ENCODE peak calls at places on chromosomes 13 and 19, in seven cellular contexts. M, Y, N, G, A, O and H are unnamed samples.

GRCh38 chr19:41589371-41589770 is 13.4 kb downstream of the CEACAM21 start:
- DNase-seq in M (no peak), O (no peak), Y (no peak), N (no peak), A (no peak), G (no peak), H (no peak)

GRCh38 chr19:1742989-1743696 is 10.2 kb upstream of the ONECUT3 start:
- DNase-seq in O (no peak), N (no peak), A (no peak), M (no peak), Y (no peak), G (no peak), H (no peak)

GRCh38 chr13:105918842-105919741 is 616.4 kb downstream of the EFNB2 start:
- DNase-seq in M (peak), N (no peak), A (peak), Y (no peak), G (peak), O (no peak), H (no peak)

GRCh38 chr13:89803839-89804238 is 1543.6 kb upstream of the MIR17HG start:
- DNase-seq in M (no peak), O (no peak), N (no peak), G (no peak), Y (no peak), A (no peak), H (no peak)

GRCh38 chr13:113820813-113821651 is 42.8 kb downstream of the GAS6 start:
- DNase-seq in M (peak), O (no peak), G (peak), Y (no peak), A (peak), N (peak), H (peak)

GRCh38 chr19:31749231-31749630 is 400.0 kb upstream of the TSHZ3 start:
- DNase-seq in A (no peak), M (no peak), O (no peak), N (no peak), Y (no peak), G (no peak), H (no peak)

GRCh38 chr19:46578450-46578849 is 22.7 kb upstream of the CALM3 start:
- DNase-seq in M (no peak), G (no peak), O (no peak), Y (no peak), A (no peak), N (no peak), H (no peak)

GRCh38 chr13:29994911-29995601 is 144.6 kb upstream of the UBL3 start:
- DNase-seq in O (no peak), G (no peak), N (peak), M (no peak), Y (no peak), A (no peak), H (no peak)

GRCh38 chr19:13849991-13850909 is 26.7 kb upstream of the NANOS3 start:
- DNase-seq in Y (peak), G (peak), M (peak), N (no peak), O (no peak), A (peak), H (no peak)

GRCh38 chr13:104750377-104750776 is 1684.2 kb upstream of the SLC10A2 start:
- DNase-seq in O (no peak), Y (no peak), M (no peak), G (no peak), N (no peak), A (peak), H (no peak)

GRCh38 chr19:53424968-53425597 is 6.7 kb upstream of the ZNF761 start:
- DNase-seq in Y (peak), N (peak), O (no peak), M (peak), G (peak), A (peak), H (peak)

GRCh38 chr19:40740747-40741146 is 9.5 kb downstream of the ACTMAP start:
- DNase-seq in Y (peak), G (peak), N (peak), M (no peak), A (no peak), O (no peak), H (peak)

GRCh38 chr13:33999830-34000605 is 182.1 kb downstream of the RFC3 start:
- DNase-seq in N (no peak), G (no peak), A (no peak), Y (no peak), O (no peak), M (no peak), H (no peak)

GRCh38 chr19:41879080-41879479 is 2.0 kb downstream of the CD79A start:
- DNase-seq in A (no peak), G (no peak), M (no peak), O (no peak), Y (no peak), N (no peak), H (no peak)

GRCh38 chr19:48696353-48697010 is 711 bp downstream of the FUT2 start:
- DNase-seq in O (no peak), N (no peak), A (no peak), Y (no peak), M (no peak), G (no peak), H (no peak)

GRCh38 chr13:49439609-49440008 is 4.3 kb downstream of the CAB39L start:
- DNase-seq in Y (no peak), N (no peak), O (no peak), G (no peak), A (no peak), M (no peak), H (no peak)

GRCh38 chr19:48913114-48913513 is 13.0 kb downstream of the NUCB1 start:
- DNase-seq in M (peak), A (no peak), Y (no peak), G (no peak), N (no peak), O (no peak), H (no peak)

GRCh38 chr13:102399791-102400618 is 1.8 kb downstream of the FGF14 start:
- DNase-seq in Y (peak), N (no peak), G (no peak), O (no peak), M (no peak), A (no peak), H (no peak)

GRCh38 chr19:33755314-33756020 is 41.2 kb upstream of the KCTD15 start:
- DNase-seq in A (no peak), M (no peak), O (peak), N (no peak), G (no peak), Y (no peak), H (no peak)

GRCh38 chr13:32791545-32792172 is 205.4 kb downstream of the PDS5B start:
- DNase-seq in Y (no peak), A (no peak), G (no peak), N (no peak), M (peak), O (no peak), H (no peak)

GRCh38 chr13:33918199-33918932 is 100.4 kb downstream of the RFC3 start:
- DNase-seq in M (peak), G (peak), Y (no peak), O (no peak), N (no peak), A (peak), H (peak)

GRCh38 chr13:112882555-112883024 is 86.4 kb upstream of the MCF2L start:
- DNase-seq in G (no peak), O (no peak), N (no peak), M (no peak), A (no peak), Y (no peak), H (no peak)

GRCh38 chr13:92463134-92463533 is 763.5 kb upstream of the GPC6 start:
- DNase-seq in A (no peak), M (no peak), G (no peak), O (no peak), Y (no peak), N (no peak), H (no peak)

GRCh38 chr13:89695343-89696257 is 1651.9 kb upstream of the MIR17HG start:
- DNase-seq in O (no peak), A (peak), Y (no peak), N (no peak), M (peak), G (no peak), H (peak)

GRCh38 chr19:41235480-41235879 is 16.5 kb downstream of the AXL start:
- DNase-seq in G (no peak), O (no peak), N (no peak), A (no peak), M (no peak), Y (no peak), H (no peak)

GRCh38 chr19:39996218-39996810 is 546 bp upstream of the ZNF546 start:
- DNase-seq in G (peak), N (no peak), O (no peak), Y (no peak), A (peak), M (peak), H (peak)

GRCh38 chr13:49183672-49184315 is 36.3 kb upstream of the MLNR start:
- DNase-seq in O (no peak), M (no peak), A (no peak), Y (no peak), G (peak), N (no peak), H (no peak)

GRCh38 chr13:98809345-98809777 is 56.9 kb upstream of the SLC15A1 start:
- DNase-seq in G (no peak), N (no peak), O (no peak), M (no peak), A (no peak), Y (no peak), H (no peak)

GRCh38 chr13:100490692-100491091 is 97.9 kb downstream of the GGACT start:
- DNase-seq in M (peak), G (no peak), N (no peak), Y (no peak), A (no peak), O (no peak), H (no peak)

GRCh38 chr19:35211545-35212230 is 16.9 kb downstream of the FAM187B start:
- DNase-seq in Y (peak), G (no peak), A (no peak), M (peak), N (peak), O (no peak), H (no peak)
- TF ChIP-seq CTCF in Y (no peak), G (no peak), A (no peak), M (no peak), N (no peak), O (no peak), H (no peak)

GRCh38 chr19:30000862-30001261 is 58.8 kb downstream of the URI1 start:
- DNase-seq in O (no peak), A (no peak), G (no peak), N (no peak), Y (no peak), M (no peak), H (no peak)

GRCh38 chr19:30003862-30004261 is 61.8 kb downstream of the URI1 start:
- DNase-seq in A (no peak), O (no peak), M (no peak), N (no peak), Y (no peak), G (no peak), H (no peak)

GRCh38 chr19:30001301-30001700 is 59.3 kb downstream of the URI1 start:
- DNase-seq in G (no peak), O (no peak), N (no peak), M (peak), Y (no peak), A (no peak), H (no peak)

GRCh38 chr19:29999490-29999889 is 57.5 kb downstream of the URI1 start:
- DNase-seq in O (no peak), A (no peak), N (no peak), G (no peak), M (no peak), Y (no peak), H (no peak)

DNA sequence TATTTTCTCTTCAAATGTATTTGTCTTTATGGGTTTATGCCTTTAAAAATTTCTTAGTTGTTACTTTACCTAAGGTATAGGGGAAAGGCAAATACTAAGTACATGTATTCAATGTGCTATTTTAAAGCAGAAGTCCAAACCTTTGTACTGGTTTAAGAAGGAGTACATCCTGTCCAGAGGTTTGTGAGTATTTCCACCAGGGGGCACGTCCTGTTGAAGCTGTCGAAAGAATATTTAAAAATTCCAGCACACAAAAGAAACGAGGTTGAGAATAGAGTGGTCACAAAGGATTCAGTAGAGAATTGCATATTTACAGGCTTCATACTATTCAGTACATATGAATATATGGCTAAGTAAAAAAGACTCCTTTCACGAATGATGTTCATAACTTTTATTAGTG is 59.8 kb downstream of the URI1 start:
- DNase-seq in M (peak), O (no peak), Y (no peak), N (no peak), A (peak), G (no peak), H (no peak)
- TF ChIP-seq CTCF in M (no peak), O (peak), Y (no peak), N (no peak), A (peak), G (peak), H (no peak)

GRCh38 chr19:52234406-52234805 is 35.0 kb upstream of the ZNF766 start:
- DNase-seq in Y (no peak), G (no peak), O (no peak), A (no peak), M (no peak), N (no peak), H (no peak)
- TF ChIP-seq CTCF in Y (no peak), G (no peak), O (no peak), A (no peak), M (no peak), N (no peak), H (no peak)

GRCh38 chr19:35246466-35247096 is 2.2 kb upstream of the LSR start:
- DNase-seq in A (no peak), G (no peak), Y (no peak), O (no peak), N (no peak), M (no peak), H (no peak)

GRCh38 chr19:35247526-35248309 is 1.1 kb upstream of the LSR start:
- DNase-seq in M (no peak), N (no peak), G (no peak), A (no peak), Y (peak), O (peak), H (no peak)

GRCh38 chr19:35249146-35249847 is 495 bp downstream of the LSR start:
- DNase-seq in N (no peak), A (no peak), Y (peak), G (no peak), M (no peak), O (peak), H (no peak)

GRCh38 chr19:35249848-35250711 is 1.3 kb downstream of the LSR start:
- DNase-seq in Y (peak), M (no peak), A (no peak), G (no peak), N (no peak), O (peak), H (no peak)

DNA sequence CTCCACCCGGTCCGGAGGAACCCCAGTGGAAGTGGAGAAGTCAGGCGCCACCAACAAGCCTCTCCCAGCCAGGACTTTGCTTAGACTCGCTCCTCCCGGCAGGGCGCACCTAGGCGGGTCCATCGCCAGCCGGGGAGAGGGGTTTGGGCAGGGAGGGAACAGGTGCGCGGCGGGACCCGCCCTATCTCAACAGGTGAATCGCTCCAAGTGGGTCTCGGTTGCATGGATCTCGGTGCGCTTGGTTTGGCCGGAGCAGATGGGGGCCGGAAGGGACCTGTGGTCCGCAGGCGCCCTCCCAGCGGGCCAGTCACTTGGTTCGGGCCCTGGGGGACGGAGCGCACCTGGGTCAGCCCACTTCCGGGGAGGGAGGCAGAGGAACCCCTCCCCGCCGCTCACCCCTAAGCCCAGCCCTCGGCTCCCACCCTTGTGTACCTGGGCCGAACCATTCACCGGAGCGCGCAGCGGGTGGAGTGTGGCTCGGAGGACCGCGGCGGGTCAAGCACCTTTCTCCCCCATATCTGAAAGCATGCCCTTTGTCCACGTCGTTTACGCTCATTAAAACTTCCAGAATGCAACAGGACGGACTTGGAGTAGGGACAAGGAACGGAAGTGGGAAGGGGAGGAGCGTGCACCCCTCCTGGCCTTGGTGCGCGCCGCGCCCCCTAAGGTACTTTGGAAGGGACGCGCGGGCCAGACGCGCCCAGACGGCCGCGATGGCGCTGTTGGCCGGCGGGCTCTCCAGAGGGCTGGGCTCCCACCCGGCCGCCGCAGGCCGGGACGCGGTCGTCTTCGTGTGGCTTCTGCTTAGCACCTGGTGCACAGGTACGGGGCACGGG is at the start of gene LSR:
- DNase-seq in G (no peak), Y (peak), O (peak), M (no peak), N (no peak), A (no peak), H (no peak)
- TF ChIP-seq CTCF in G (no peak), Y (no peak), O (no peak), M (no peak), N (no peak), A (no peak), H (no peak)

GRCh38 chr19:56765107-56765506 is 75.4 kb downstream of the PEG3 start:
- DNase-seq in M (no peak), Y (peak), A (peak), G (no peak), O (no peak), N (no peak), H (no peak)

GRCh38 chr19:56760842-56761241 is 79.7 kb downstream of the PEG3 start:
- DNase-seq in Y (no peak), G (no peak), A (no peak), M (no peak), N (no peak), O (no peak), H (no peak)

GRCh38 chr19:56759531-56759930 is 81.0 kb downstream of the PEG3 start:
- DNase-seq in M (no peak), N (no peak), O (no peak), A (no peak), Y (no peak), G (no peak), H (no peak)

GRCh38 chr19:56769650-56770049 is 70.9 kb downstream of the PEG3 start:
- DNase-seq in A (no peak), G (no peak), M (no peak), N (no peak), O (no peak), Y (no peak), H (no peak)

GRCh38 chr19:56764296-56764695 is 76.2 kb downstream of the PEG3 start:
- DNase-seq in G (no peak), O (no peak), M (no peak), A (no peak), N (no peak), Y (no peak), H (no peak)
- TF ChIP-seq CTCF in G (peak), O (no peak), M (no peak), A (no peak), N (no peak), Y (no peak), H (no peak)